ENCODE peak calls at places on chromosome 12, in four cellular contexts. C, Q, M and R are unnamed samples.

GRCh38 chr12:58148405-58148804 is 207.0 kb downstream of the ATP23 start:
- DNase-seq in C (no peak), Q (no peak), M (no peak), R (peak)

GRCh38 chr12:78293039-78293686 is 462.5 kb downstream of the NAV3 start:
- DNase-seq in C (no peak), Q (no peak), M (no peak), R (no peak)

GRCh38 chr12:80704430-80704829 is 3.0 kb upstream of the MYF6 start:
- DNase-seq in C (no peak), Q (no peak), M (no peak), R (no peak)

GRCh38 chr12:121964813-121965643 is 46.6 kb downstream of the CFAP251 start:
- DNase-seq in C (no peak), Q (no peak), M (no peak), R (peak)

GRCh38 chr12:75438052-75438754 is 42.4 kb upstream of the GLIPR1 start:
- DNase-seq in C (no peak), Q (no peak), M (no peak), R (no peak)

GRCh38 chr12:115871714-115872113 is 405.8 kb downstream of the MED13L start:
- DNase-seq in C (no peak), Q (no peak), M (no peak), R (no peak)

GRCh38 chr12:31900271-31900670 is 58.9 kb upstream of the RESF1 start:
- DNase-seq in C (no peak), Q (no peak), M (no peak), R (no peak)

GRCh38 chr12:78442454-78442801 is 422.1 kb upstream of the SYT1 start:
- DNase-seq in C (no peak), Q (no peak), M (no peak), R (no peak)

GRCh38 chr12:38132139-38132538 is 184.4 kb upstream of the ALG10B start:
- DNase-seq in C (no peak), Q (no peak), M (no peak), R (no peak)

GRCh38 chr12:32155041-32155440 is 48.4 kb downstream of the BICD1 start:
- DNase-seq in C (no peak), Q (no peak), M (no peak), R (no peak)

GRCh38 chr12:85138833-85139232 is 102.7 kb downstream of the LRRIQ1 start:
- DNase-seq in C (no peak), Q (no peak), M (no peak), R (no peak)

GRCh38 chr12:57011438-57012424 is 4.6 kb downstream of the TAC3 start:
- DNase-seq in C (no peak), Q (no peak), M (no peak), R (no peak)

GRCh38 chr12:101172316-101172715 is 37.7 kb downstream of the SLC5A8 start:
- DNase-seq in C (no peak), Q (no peak), M (no peak), R (no peak)

GRCh38 chr12:122161682-122162081 is 12.3 kb downstream of the IL31 start:
- DNase-seq in C (no peak), Q (no peak), M (no peak), R (no peak)

GRCh38 chr12:46944771-46945170 is 119.0 kb upstream of the SLC38A4 start:
- DNase-seq in C (no peak), Q (no peak), M (no peak), R (no peak)

GRCh38 chr12:27289414-27289813 is 43.2 kb upstream of the BMAL2 start:
- DNase-seq in C (no peak), Q (no peak), M (no peak), R (no peak)

GRCh38 chr12:42698213-42698612 is 108.7 kb upstream of the PRICKLE1 start:
- DNase-seq in C (no peak), Q (no peak), M (no peak), R (peak)

GRCh38 chr12:51001799-51002198 is 24.4 kb downstream of the SLC11A2 start:
- DNase-seq in C (no peak), Q (no peak), M (no peak), R (no peak)

GRCh38 chr12:94245984-94246383 is 97.6 kb downstream of the PLXNC1 start:
- DNase-seq in C (no peak), Q (no peak), M (no peak), R (no peak)

GRCh38 chr12:108757842-108758241 is 26.5 kb upstream of the CORO1C start:
- DNase-seq in C (no peak), Q (no peak), M (no peak), R (no peak)

GRCh38 chr12:91871751-91872150 is 273.9 kb downstream of the BTG1 start:
- DNase-seq in C (no peak), Q (no peak), M (no peak), R (no peak)